ENCODE peak calls at places on chromosomes 13 and 19, in five cellular contexts. G is HCT116, D is H1, C is GM12878, V is K562. F is an unnamed sample.

GRCh38 chr19:2478324-2478755 is 2.4 kb downstream of the GADD45B start:
- DNase-seq in G (no peak), D (no peak), C (no peak), V (no peak), F (no peak)

GRCh38 chr19:4538601-4538954 is 1.3 kb downstream of the LRG1 start:
- DNase-seq in G (no peak), D (no peak), C (no peak), V (no peak), F (no peak)

GRCh38 chr13:113145496-113145895 is 13.0 kb upstream of the PROZ start:
- DNase-seq in G (no peak), D (no peak), C (no peak), V (no peak), F (no peak)

GRCh38 chr13:77596777-77597176 is 61.3 kb downstream of the SCEL start:
- DNase-seq in G (no peak), D (no peak), C (no peak), V (no peak), F (no peak)

GRCh38 chr13:38933786-38934185 is 56.8 kb downstream of the STOML3 start:
- DNase-seq in G (no peak), D (no peak), C (no peak), V (no peak), F (no peak)

GRCh38 chr19:41398603-41399002 is 985 bp downstream of the BCKDHA start:
- DNase-seq in G (no peak), D (no peak), C (no peak), V (no peak), F (no peak)

GRCh38 chr13:40622761-40623160 is 43.7 kb downstream of the FOXO1 start:
- DNase-seq in G (no peak), D (no peak), C (no peak), V (no peak), F (no peak)

GRCh38 chr13:114097893-114098688 is 34.3 kb downstream of the RASA3 start:
- DNase-seq in G (no peak), D (no peak), C (no peak), V (no peak), F (no peak)

GRCh38 chr19:16301999-16302694 is 22.5 kb upstream of the KLF2 start:
- DNase-seq in G (peak), D (no peak), C (no peak), V (no peak), F (no peak)

GRCh38 chr19:16324384-16325160 is at the start of gene KLF2:
- DNase-seq in G (peak), D (no peak), C (no peak), V (peak), F (no peak)

GRCh38 chr13:74443623-74444022 is 309.4 kb upstream of the KLF12 start:
- DNase-seq in G (no peak), D (no peak), C (no peak), V (no peak), F (no peak)

GRCh38 chr13:109669234-109669612 is 117.2 kb downstream of the IRS2 start:
- DNase-seq in G (no peak), D (no peak), C (no peak), V (no peak), F (no peak)

GRCh38 chr13:42164557-42165125 is 107.3 kb upstream of the AKAP11 start:
- DNase-seq in G (no peak), D (no peak), C (no peak), V (no peak), F (no peak)

GRCh38 chr13:112670118-112670517 is 19.7 kb upstream of the ATP11A start:
- DNase-seq in G (no peak), D (no peak), C (no peak), V (no peak), F (no peak)

GRCh38 chr13:46535822-46536221 is 17.1 kb upstream of the LRCH1 start:
- DNase-seq in G (no peak), D (no peak), C (no peak), V (no peak), F (no peak)

GRCh38 chr19:46131485-46132143 is 7.1 kb upstream of the IGFL3 start:
- DNase-seq in G (no peak), D (no peak), C (no peak), V (no peak), F (no peak)

GRCh38 chr13:42041684-42042035 is 6.8 kb upstream of the DGKH start:
- DNase-seq in G (no peak), D (no peak), C (peak), V (peak), F (no peak)

GRCh38 chr19:48445256-48445605 is 552 bp upstream of the GRWD1 start:
- DNase-seq in G (peak), D (no peak), C (no peak), V (peak), F (no peak)

GRCh38 chr13:34675626-34676025 is 266.4 kb upstream of the NBEA start:
- DNase-seq in G (no peak), D (no peak), C (no peak), V (no peak), F (no peak)

GRCh38 chr13:40875583-40875982 is 86.2 kb downstream of the SLC25A15 start:
- DNase-seq in G (no peak), D (no peak), C (no peak), V (no peak), F (no peak)

GRCh38 chr19:2334986-2335846 is 6.7 kb downstream of the SPPL2B start:
- DNase-seq in G (no peak), D (no peak), C (no peak), V (peak), F (no peak)

GRCh38 chr19:531753-532571 is at the start of gene CDC34:
- DNase-seq in G (no peak), D (no peak), C (no peak), V (peak), F (no peak)

GRCh38 chr19:18461471-18461870 is 23.5 kb upstream of the ISYNA1 start:
- DNase-seq in G (no peak), D (no peak), C (no peak), V (no peak), F (no peak)

GRCh38 chr19:41700381-41701195 is 7.8 kb upstream of the CEACAM5 start:
- DNase-seq in G (no peak), D (no peak), C (no peak), V (no peak), F (no peak)

GRCh38 chr13:31200636-31200970 is 828 bp downstream of the B3GLCT start:
- DNase-seq in G (no peak), D (no peak), C (no peak), V (no peak), F (no peak)

GRCh38 chr19:33214621-33215020 is 11.0 kb downstream of the SLC7A10 start:
- DNase-seq in G (no peak), D (no peak), C (no peak), V (no peak), F (peak)

GRCh38 chr13:24742294-24742693 is 21.7 kb upstream of the RNF17 start:
- DNase-seq in G (no peak), D (no peak), C (no peak), V (no peak), F (no peak)

GRCh38 chr13:73254827-73255226 is 196.0 kb downstream of the KLF5 start:
- DNase-seq in G (no peak), D (no peak), C (no peak), V (no peak), F (no peak)

GRCh38 chr13:73261739-73262216 is 203.0 kb downstream of the KLF5 start:
- DNase-seq in G (no peak), D (no peak), C (no peak), V (no peak), F (no peak)

GRCh38 chr13:73262862-73263627 is 204.2 kb downstream of the KLF5 start:
- DNase-seq in G (no peak), D (no peak), C (no peak), V (no peak), F (no peak)

GRCh38 chr13:73259061-73259908 is 200.5 kb downstream of the KLF5 start:
- DNase-seq in G (no peak), D (no peak), C (no peak), V (no peak), F (no peak)

GRCh38 chr13:73258396-73258795 is 199.6 kb downstream of the KLF5 start:
- DNase-seq in G (no peak), D (no peak), C (no peak), V (no peak), F (no peak)
- TF ChIP-seq ZNF274 in G (no peak), D (no peak), C (no peak), V (no peak), F (no peak)

DNA sequence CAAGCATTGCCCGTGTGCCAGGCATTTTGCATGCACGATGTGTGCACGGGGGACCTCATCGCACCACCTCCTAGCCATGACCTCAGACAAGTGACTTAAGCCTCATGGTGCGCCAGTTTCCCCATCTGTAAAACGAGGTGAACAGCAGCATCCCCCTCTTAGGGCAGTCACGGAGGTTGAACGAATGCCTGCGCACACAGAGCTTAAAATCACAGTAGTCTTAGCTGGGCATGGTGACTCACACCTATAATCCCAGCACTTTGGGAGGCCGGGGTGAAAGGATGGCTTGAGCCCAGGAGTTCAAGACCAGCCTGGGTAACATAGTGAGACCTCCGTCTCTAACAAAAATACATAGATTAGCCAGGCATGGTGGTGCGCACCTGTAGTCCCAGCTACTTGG is 48.6 kb downstream of the PIN1 start:
- DNase-seq in G (no peak), D (no peak), C (no peak), V (no peak), F (no peak)
- TF ChIP-seq YY1 in G (no peak), D (no peak), C (no peak), V (no peak), F (no peak)

GRCh38 chr13:98521876-98522275 is 55.0 kb downstream of the STK24 start:
- DNase-seq in G (no peak), D (no peak), C (no peak), V (no peak), F (no peak)

GRCh38 chr13:98519976-98520375 is 56.9 kb downstream of the STK24 start:
- DNase-seq in G (no peak), D (no peak), C (no peak), V (no peak), F (no peak)

GRCh38 chr13:98520674-98521449 is 56.0 kb downstream of the STK24 start:
- DNase-seq in G (no peak), D (no peak), C (no peak), V (no peak), F (no peak)

GRCh38 chr13:98523455-98524102 is 53.3 kb downstream of the STK24 start:
- DNase-seq in G (no peak), D (no peak), C (peak), V (no peak), F (no peak)

GRCh38 chr13:98521461-98521860 is 55.4 kb downstream of the STK24 start:
- DNase-seq in G (no peak), D (no peak), C (no peak), V (no peak), F (no peak)
- TF ChIP-seq ZNF274 in G (no peak), D (no peak), C (no peak), V (no peak), F (no peak)

DNA sequence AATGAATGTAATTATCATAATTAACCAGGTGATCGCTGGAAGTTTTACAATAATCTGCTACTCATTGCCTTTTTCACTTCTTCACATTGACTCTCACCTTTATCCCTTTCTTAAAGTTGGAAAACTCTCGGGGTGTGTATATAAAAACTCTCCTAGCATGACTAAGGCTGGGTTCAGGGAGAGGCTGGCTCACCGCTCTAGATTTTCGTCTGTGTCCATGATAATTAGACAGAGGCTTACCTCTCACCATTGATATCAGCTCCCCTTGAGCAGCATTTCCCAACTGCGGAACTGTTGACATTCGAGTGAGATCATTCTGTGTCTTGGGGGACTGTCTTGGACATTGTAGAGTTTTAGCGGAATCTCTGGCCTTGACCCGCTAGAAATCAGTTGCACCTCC is 39.4 kb downstream of the NFIX start:
- DNase-seq in G (no peak), D (no peak), C (no peak), V (no peak), F (no peak)
- TF ChIP-seq YY1 in G (no peak), D (no peak), C (no peak), V (no peak), F (no peak)

GRCh38 chr19:14062558-14062855 is 631 bp upstream of the PALM3 start:
- DNase-seq in G (no peak), D (no peak), C (no peak), V (no peak), F (no peak)
- TF ChIP-seq ZNF274 in G (no peak), D (no peak), C (no peak), V (no peak), F (no peak)

GRCh38 chr19:51327066-51327985 is 14.6 kb downstream of the VSIG10L start:
- DNase-seq in G (no peak), D (peak), C (no peak), V (peak), F (peak)

GRCh38 chr19:51325161-51325979 is 13.9 kb downstream of the IGLON5 start:
- DNase-seq in G (no peak), D (no peak), C (no peak), V (no peak), F (no peak)

GRCh38 chr19:51324082-51324481 is 12.6 kb downstream of the IGLON5 start:
- DNase-seq in G (no peak), D (no peak), C (no peak), V (no peak), F (no peak)

GRCh38 chr19:51323481-51323891 is 12.0 kb downstream of the IGLON5 start:
- DNase-seq in G (no peak), D (no peak), C (no peak), V (no peak), F (no peak)

DNA sequence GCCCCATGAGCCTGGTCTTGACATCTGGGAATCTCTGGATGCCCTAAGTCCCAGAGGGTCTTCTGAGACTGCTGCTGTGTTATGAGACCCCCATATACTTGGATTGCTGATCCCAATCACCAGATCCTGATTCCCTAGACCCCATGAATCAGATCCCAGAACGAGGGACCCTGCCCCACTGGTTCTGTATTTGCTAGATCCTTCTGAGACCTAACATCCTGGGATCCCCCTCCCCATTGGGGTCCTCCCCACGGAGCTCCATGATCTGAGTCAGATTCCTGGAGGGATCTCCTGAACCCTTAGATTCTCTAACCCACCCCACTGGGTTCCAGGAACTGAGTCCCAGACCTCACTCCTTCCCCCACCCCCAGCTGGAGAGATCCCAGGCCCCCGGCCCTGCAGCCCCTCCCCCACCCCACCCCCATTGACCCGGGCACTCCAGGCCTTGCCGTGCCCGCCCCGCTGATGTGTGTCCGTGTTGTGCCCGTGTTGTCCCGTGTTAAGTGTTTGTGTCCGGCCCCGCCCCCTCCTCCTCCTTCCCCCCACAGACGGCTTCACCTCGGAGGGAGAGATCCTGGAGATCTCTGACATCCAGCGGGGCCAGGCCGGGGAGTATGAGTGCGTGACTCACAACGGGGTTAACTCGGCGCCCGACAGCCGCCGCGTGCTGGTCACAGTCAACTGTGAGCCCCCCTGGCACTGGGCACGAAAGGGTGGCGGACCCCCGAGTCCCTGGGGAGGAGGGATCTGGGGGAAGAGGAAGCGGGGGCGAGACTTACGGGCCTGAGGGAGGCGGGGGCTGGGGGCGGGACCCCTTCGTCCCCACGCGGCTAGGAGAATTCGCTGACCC is 15.0 kb downstream of the IGLON5 start:
- DNase-seq in G (no peak), D (no peak), C (no peak), V (peak), F (no peak)
- TF ChIP-seq YY1 in G (no peak), D (no peak), C (no peak), V (no peak), F (no peak)

DNA sequence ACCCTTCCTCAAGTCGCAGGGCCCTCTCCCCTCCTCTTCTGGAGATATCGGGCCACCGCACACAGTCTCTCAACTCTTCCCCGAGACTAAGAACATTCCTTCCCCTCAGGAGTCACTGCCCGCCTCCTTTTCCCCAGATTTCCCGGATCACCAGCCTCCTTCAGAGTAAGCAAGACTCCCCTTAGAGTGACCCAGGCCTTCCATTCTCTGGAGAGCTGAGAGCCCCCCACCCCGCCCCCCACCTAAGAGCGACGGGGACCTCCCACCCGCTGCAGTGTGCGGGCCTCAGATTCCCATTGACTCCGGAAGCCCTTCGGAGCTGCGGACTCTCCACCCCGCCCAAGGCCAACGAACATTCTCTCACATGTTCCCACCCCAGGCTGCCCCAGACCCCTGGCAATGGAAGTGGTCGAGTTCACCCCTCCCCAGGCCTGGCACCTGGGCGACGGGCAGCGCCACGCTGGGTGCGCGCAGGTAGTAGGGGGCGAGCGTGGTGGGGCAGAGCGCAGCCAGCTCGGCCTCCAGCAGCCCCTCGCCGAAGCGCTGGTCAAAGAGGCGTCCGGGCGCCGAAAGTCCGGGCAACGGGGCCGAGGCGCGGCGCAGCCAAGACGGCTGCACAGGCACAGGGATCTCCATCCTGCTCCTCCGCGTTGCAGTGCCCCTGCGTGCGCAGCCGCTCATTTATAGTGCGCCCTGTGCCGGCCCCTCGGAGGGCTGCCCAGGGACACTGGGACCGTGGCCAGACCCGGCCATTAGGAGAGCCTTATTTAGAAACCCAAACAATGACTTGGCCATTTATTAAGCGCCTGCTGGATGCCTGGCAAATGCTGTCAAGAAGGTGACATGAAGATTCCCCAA is at the start of gene HSPB6:
- DNase-seq in G (no peak), D (no peak), C (no peak), V (no peak), F (no peak)
- TF ChIP-seq ZNF274 in G (no peak), D (no peak), C (no peak), V (no peak), F (no peak)